ENCODE peak calls at places on chromosomes 12 and 14, in nine cellular contexts. H is upper lobe of right lung, A is A673, B is tibial artery, P is neural progenitor cell, M is esophagus squamous epithelium, K is OCI-LY7, Q is sigmoid colon, F is mucosa of descending colon. I is an unnamed sample.

GRCh38 chr14:104680806-104681688 is 8.4 kb upstream of the INF2 start:
- DNase-seq in F (peak; percentile 81), M (no peak), A (peak; percentile 64), Q (peak; percentile 89), B (peak; percentile 89), H (peak; percentile 81), K (peak; percentile 83), P (peak; percentile 52), I (peak; percentile 82)

GRCh38 chr12:90683871-90684270 is 271.1 kb downstream of the CCER1 start:
- DNase-seq in K (no peak), M (no peak), B (no peak), H (no peak), F (no peak), A (no peak), Q (no peak), P (no peak), I (no peak)

GRCh38 chr12:125652689-125653088 is 587.5 kb downstream of the AACS start:
- DNase-seq in A (no peak), Q (no peak), P (no peak), M (no peak), K (no peak), F (no peak), B (no peak), H (no peak), I (no peak)

GRCh38 chr12:91769736-91770135 is 375.9 kb downstream of the BTG1 start:
- DNase-seq in H (no peak), B (no peak), P (no peak), M (no peak), K (no peak), F (no peak), A (no peak), Q (no peak), I (no peak)

GRCh38 chr12:61018571-61018970 is 1241.6 kb upstream of the USP15 start:
- DNase-seq in K (no peak), H (no peak), M (no peak), A (no peak), Q (no peak), P (no peak), B (no peak), F (no peak), I (no peak)

GRCh38 chr12:74747305-74747704 is 209.7 kb downstream of the ATXN7L3B start:
- DNase-seq in F (peak; percentile 2), P (no peak), H (no peak), B (no peak), A (peak; percentile 37), M (no peak), K (no peak), Q (no peak), I (no peak)

GRCh38 chr12:7403466-7403865 is 40.5 kb downstream of the CD163L1 start:
- DNase-seq in A (no peak), Q (no peak), P (no peak), H (no peak), F (no peak), K (no peak), B (no peak), M (no peak), I (peak; percentile 8)

GRCh38 chr12:34108405-34108803 is 86.1 kb downstream of the ALG10 start:
- DNase-seq in H (no peak), A (no peak), F (no peak), B (no peak), Q (no peak), K (no peak), M (no peak), P (no peak), I (no peak)

GRCh38 chr12:60935981-60936761 is 1324.0 kb upstream of the USP15 start:
- DNase-seq in F (no peak), A (no peak), M (no peak), P (peak; percentile 2), K (no peak), H (no peak), Q (no peak), B (no peak), I (no peak)

GRCh38 chr14:21070610-21071224 is 613 bp downstream of the ARHGEF40 start:
- DNase-seq in A (no peak), Q (no peak), P (peak; percentile 89), K (no peak), B (peak; percentile 62), M (no peak), F (peak; percentile 78), H (no peak), I (peak; percentile 50)

GRCh38 chr12:55847603-55848329 is 5.0 kb upstream of the MMP19 start:
- DNase-seq in Q (peak; percentile 98), A (peak; percentile 77), M (peak; percentile 42), K (no peak), F (peak; percentile 70), H (peak; percentile 89), P (no peak), B (peak; percentile 94), I (peak; percentile 95)

GRCh38 chr14:33964599-33965317 is 13.9 kb upstream of the EGLN3 start:
- DNase-seq in Q (no peak), K (no peak), F (no peak), M (no peak), P (peak; percentile 74), B (no peak), H (no peak), A (no peak), I (no peak)

GRCh38 chr14:36515105-36515593 is 4.9 kb downstream of the NKX2-1 start:
- DNase-seq in H (no peak), B (no peak), K (no peak), P (no peak), Q (no peak), M (no peak), A (no peak), F (no peak), I (no peak)

GRCh38 chr14:64391113-64391725 is 3.1 kb downstream of the MTHFD1 start:
- DNase-seq in B (no peak), P (peak; percentile 50), A (no peak), Q (no peak), H (no peak), K (no peak), F (no peak), M (no peak), I (no peak)
- H3K4me3 ChIP-seq in B (no peak overlapping the region), P (no peak overlapping the region), A (no peak overlapping the region), Q (no peak overlapping the region), H (no peak overlapping the region), K (no peak overlapping the region), F (no peak overlapping the region), M (no peak overlapping the region), I (no peak overlapping the region)

GRCh38 chr14:22776215-22776614 is 9.7 kb downstream of the OXA1L start:
- DNase-seq in F (no peak), K (no peak), H (no peak), M (no peak), Q (no peak), P (no peak), A (no peak), B (no peak), I (no peak)

GRCh38 chr14:22770481-22771187 is 4.1 kb downstream of the OXA1L start:
- DNase-seq in M (no peak), P (no peak), F (no peak), K (no peak), A (no peak), Q (no peak), H (no peak), B (no peak), I (no peak)

GRCh38 chr14:22772725-22773124 is 6.2 kb downstream of the OXA1L start:
- DNase-seq in M (no peak), B (no peak), F (no peak), Q (no peak), P (no peak), K (no peak), A (no peak), H (no peak), I (no peak)

GRCh38 chr14:22773162-22774010 is 6.9 kb downstream of the OXA1L start:
- DNase-seq in B (no peak), Q (no peak), M (no peak), K (no peak), A (no peak), H (no peak), F (no peak), P (no peak), I (no peak)

DNA sequence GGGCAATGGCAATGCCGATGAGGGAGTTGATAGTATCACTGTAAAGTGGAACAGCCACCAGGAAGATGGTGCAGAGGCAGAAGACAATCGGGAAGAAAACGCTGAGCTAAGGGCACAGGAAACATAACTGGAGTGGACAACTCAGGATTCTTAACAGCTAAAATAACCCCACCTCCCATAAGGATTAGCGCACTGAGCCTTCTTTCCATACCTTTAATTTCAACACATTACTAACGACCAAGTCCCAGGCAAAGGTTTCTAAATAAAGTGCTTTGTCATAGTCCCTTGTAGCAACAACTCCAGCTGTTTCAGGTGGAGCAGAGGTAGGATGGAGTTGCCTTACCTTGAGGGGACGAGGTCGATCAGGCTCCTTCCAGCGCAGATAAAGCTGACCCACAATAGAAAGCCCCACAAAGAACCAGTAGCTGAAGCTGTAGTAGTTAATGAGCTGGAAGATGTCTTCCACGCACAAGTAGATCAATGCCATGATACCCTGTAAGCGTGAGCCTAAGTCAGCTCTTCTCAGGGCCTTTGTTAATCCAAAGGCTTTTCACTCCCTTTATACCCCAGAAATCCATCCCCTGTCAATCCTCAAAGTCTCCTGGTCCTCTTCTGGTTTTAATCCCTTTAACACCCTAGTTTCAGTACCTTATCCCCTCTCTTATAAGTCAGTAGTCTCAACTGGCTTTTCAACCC is 7.7 kb downstream of the OXA1L start:
- DNase-seq in B (no peak), P (peak; percentile 29), Q (no peak), K (no peak), M (no peak), H (no peak), A (no peak), F (no peak), I (no peak)
- H3K36me3 ChIP-seq in B (peaks cover 49% of the 10 kb centered on the region), P (no peaks in the 10 kb centered on the region), Q (peaks cover 29% of the 10 kb centered on the region), K (peaks cover 99% of the 10 kb centered on the region), M (peaks cover 57% of the 10 kb centered on the region), H (peaks cover 54% of the 10 kb centered on the region), A (peaks cover 33% of the 10 kb centered on the region), F (peaks cover 7% of the 10 kb centered on the region), I (peaks cover 23% of the 10 kb centered on the region)

GRCh38 chr12:94148841-94149780 is 734 bp downstream of the PLXNC1 start:
- DNase-seq in F (peak; percentile 57), A (no peak), H (no peak), B (no peak), P (peak; percentile 78), Q (no peak), K (peak; percentile 69), M (no peak), I (peak; percentile 52)

GRCh38 chr12:94152292-94153083 is 4.1 kb downstream of the PLXNC1 start:
- DNase-seq in Q (no peak), H (no peak), K (no peak), P (no peak), F (no peak), A (no peak), B (no peak), M (no peak), I (no peak)

GRCh38 chr12:94151577-94151976 is 3.2 kb downstream of the PLXNC1 start:
- DNase-seq in A (no peak), K (no peak), M (no peak), B (no peak), P (no peak), Q (no peak), H (no peak), F (peak; percentile 66), I (no peak)

GRCh38 chr12:94149781-94150482 is 1.6 kb downstream of the PLXNC1 start:
- DNase-seq in B (peak; percentile 45), K (no peak), A (no peak), Q (peak; percentile 71), F (peak; percentile 47), P (peak; percentile 84), H (peak; percentile 71), M (no peak), I (peak; percentile 27)

GRCh38 chr12:94150483-94151225 is 2.3 kb downstream of the PLXNC1 start:
- DNase-seq in A (no peak), B (no peak), H (peak; percentile 71), Q (no peak), P (peak; percentile 60), K (no peak), M (no peak), F (peak; percentile 35), I (no peak)
- H3K4me3 ChIP-seq in A (no peak overlapping the region), B (peak overlapping the region; percentile 52), H (peak overlapping the region; percentile 61), Q (peak overlapping the region; percentile 65), P (peak overlapping the region; percentile 79), K (peak overlapping the region; percentile 71), M (peak overlapping the region; percentile 62), F (peak overlapping the region; percentile 11), I (no peak overlapping the region)

GRCh38 chr12:120215766-120216735 is 15.1 kb upstream of the RPLP0 start:
- DNase-seq in P (no peak), F (no peak), A (no peak), B (no peak), H (no peak), K (no peak), Q (no peak), M (no peak), I (no peak)
- H3K36me3 ChIP-seq in P (no peaks in the 10 kb centered on the region), F (peaks cover 19% of the 10 kb centered on the region), A (peaks cover 48% of the 10 kb centered on the region), B (peaks cover 96% of the 10 kb centered on the region), H (peaks cover 85% of the 10 kb centered on the region), K (no peaks in the 10 kb centered on the region), Q (peaks cover 86% of the 10 kb centered on the region), M (peaks cover 93% of the 10 kb centered on the region), I (peaks cover 52% of the 10 kb centered on the region)

I was measured in MG63.